ENCODE peak calls at places on chromosomes 12 and 14, in eight cellular contexts. I, P, Q, R, T, A, D and K are unnamed samples.

GRCh38 chr12:95701722-95702418 is 88.7 kb downstream of the NTN4 start:
- DNase-seq in P (no peak), D (no peak), I (no peak), R (no peak), A (no peak), Q (no peak), T (no peak), K (peak)

GRCh38 chr12:52818376-52818775 is 4.5 kb upstream of the KRT4 start:
- DNase-seq in A (no peak), P (no peak), Q (no peak), T (no peak), I (no peak), R (no peak), D (no peak), K (no peak)

GRCh38 chr14:71491925-71492324 is 440.3 kb upstream of the RGS6 start:
- DNase-seq in D (no peak), Q (peak), A (no peak), I (no peak), T (no peak), R (peak), P (no peak), K (no peak)

GRCh38 chr14:103107455-103107854 is 12.9 kb downstream of the EXOC3L4 start:
- DNase-seq in P (no peak), A (no peak), D (no peak), I (peak), T (no peak), Q (no peak), R (no peak), K (no peak)

GRCh38 chr12:110253176-110253575 is 27.9 kb upstream of the ATP2A2 start:
- DNase-seq in A (peak), I (peak), R (peak), P (no peak), D (peak), Q (peak), T (peak), K (no peak)

GRCh38 chr12:82627799-82628198 is 58.9 kb upstream of the TMTC2 start:
- DNase-seq in P (no peak), T (no peak), I (no peak), Q (no peak), D (peak), A (peak), R (no peak), K (no peak)

GRCh38 chr14:53953002-53953827 is 3.4 kb downstream of the BMP4 start:
- DNase-seq in T (peak), P (no peak), A (peak), I (peak), Q (peak), R (peak), D (peak), K (no peak)

GRCh38 chr12:19440019-19440858 is 947 bp downstream of the AEBP2 start:
- DNase-seq in D (peak), T (peak), Q (peak), R (peak), I (peak), A (peak), P (peak), K (no peak)

GRCh38 chr12:39764944-39765560 is 145.4 kb upstream of the ABCD2 start:
- DNase-seq in T (no peak), P (no peak), A (no peak), I (no peak), D (no peak), Q (no peak), R (no peak), K (no peak)

GRCh38 chr14:34629657-34630529 is at the start of gene SNX6:
- DNase-seq in A (peak), P (peak), Q (peak), T (peak), I (peak), R (peak), D (peak), K (no peak)

GRCh38 chr12:47085815-47086252 is 6.1 kb upstream of the AMIGO2 start:
- DNase-seq in T (no peak), Q (no peak), I (no peak), R (no peak), P (peak), D (peak), A (peak), K (no peak)

GRCh38 chr14:40464531-40464930 is 1032.3 kb upstream of the FBXO33 start:
- DNase-seq in Q (no peak), P (no peak), D (no peak), T (no peak), A (no peak), R (no peak), I (no peak), K (no peak)

GRCh38 chr14:21960636-21961035 is 287.0 kb upstream of the OR4E1 start:
- DNase-seq in R (no peak), A (no peak), Q (no peak), P (no peak), I (no peak), T (no peak), D (no peak), K (no peak)

GRCh38 chr14:101713641-101714349 is 47.7 kb upstream of the PPP2R5C start:
- DNase-seq in D (no peak), P (peak), Q (no peak), T (no peak), R (no peak), A (peak), I (no peak), K (no peak)

GRCh38 chr12:19236656-19237055 is 107.1 kb downstream of the PLEKHA5 start:
- DNase-seq in P (peak), T (no peak), R (no peak), A (no peak), Q (no peak), I (no peak), D (no peak), K (no peak)

GRCh38 chr12:40099423-40099853 is 6.4 kb downstream of the SLC2A13 start:
- DNase-seq in A (no peak), Q (no peak), P (no peak), T (no peak), R (no peak), I (no peak), D (no peak), K (no peak)

GRCh38 chr12:89951050-89951693 is 242.5 kb upstream of the ATP2B1 start:
- DNase-seq in T (no peak), A (no peak), I (no peak), R (no peak), P (peak), Q (no peak), D (no peak), K (peak)

GRCh38 chr14:36818794-36819384 is 157.2 kb downstream of the PAX9 start:
- DNase-seq in Q (no peak), R (no peak), P (no peak), T (no peak), D (no peak), I (no peak), A (no peak), K (peak)

GRCh38 chr14:58501214-58501816 is 73.8 kb downstream of the KIAA0586 start:
- DNase-seq in R (no peak), A (no peak), I (no peak), P (peak), Q (no peak), T (no peak), D (no peak), K (peak)

GRCh38 chr14:103155013-103155412 is 31.8 kb downstream of the TNFAIP2 start:
- DNase-seq in Q (peak), I (no peak), P (no peak), D (no peak), A (peak), R (peak), T (peak), K (no peak)

GRCh38 chr12:50104614-50105366 is 982 bp downstream of the GPD1 start:
- DNase-seq in R (peak), I (no peak), A (no peak), P (no peak), Q (no peak), D (no peak), T (no peak), K (no peak)

GRCh38 chr14:95274874-95275273 is 44.8 kb downstream of the CLMN start:
- DNase-seq in D (peak), I (no peak), A (peak), R (no peak), Q (no peak), T (no peak), P (no peak), K (no peak)

GRCh38 chr12:80553316-80553715 is 109.3 kb downstream of the PTPRQ start:
- DNase-seq in D (no peak), T (no peak), A (no peak), Q (no peak), P (no peak), I (no peak), R (no peak), K (peak)

GRCh38 chr12:130761537-130762318 is 45.6 kb upstream of the RIMBP2 start:
- DNase-seq in P (peak), A (peak), I (no peak), Q (peak), D (peak), T (no peak), R (peak), K (no peak)

GRCh38 chr12:26113194-26113654 is 11.6 kb downstream of the BHLHE41 start:
- DNase-seq in D (no peak), I (no peak), R (no peak), A (no peak), P (no peak), Q (peak), T (no peak), K (no peak)

GRCh38 chr12:122064780-122065588 is 13.6 kb upstream of the MLXIP start:
- DNase-seq in T (no peak), Q (no peak), I (peak), P (no peak), D (peak), R (peak), A (peak), K (no peak)

GRCh38 chr14:24630872-24631477 is 3.0 kb downstream of the GZMB start:
- DNase-seq in D (no peak), P (no peak), A (no peak), T (no peak), I (no peak), R (no peak), Q (no peak), K (peak)

GRCh38 chr12:53287741-53288216 is 7.6 kb upstream of the PFDN5 start:
- DNase-seq in Q (peak), R (peak), D (peak), T (peak), A (peak), P (peak), I (peak), K (no peak)

GRCh38 chr12:39990122-39991101 is 115.5 kb downstream of the SLC2A13 start:
- DNase-seq in P (peak), D (peak), A (peak), Q (peak), T (peak), I (peak), R (peak), K (no peak)

GRCh38 chr12:78473136-78473535 is 391.4 kb upstream of the SYT1 start:
- DNase-seq in T (no peak), D (no peak), A (no peak), R (no peak), Q (no peak), I (no peak), P (no peak), K (no peak)

GRCh38 chr12:123763093-123763492 is 992 bp downstream of the DNAH10 start:
- DNase-seq in P (no peak), D (peak), I (no peak), R (no peak), A (peak), Q (no peak), T (no peak), K (no peak)

GRCh38 chr14:86654558-86655184 is 1124.7 kb downstream of the FLRT2 start:
- DNase-seq in I (peak), T (peak), R (peak), P (peak), Q (peak), D (peak), A (peak), K (no peak)

GRCh38 chr12:123912415-123913385 is 59.9 kb downstream of the CCDC92 start:
- DNase-seq in Q (no peak), T (no peak), I (no peak), R (no peak), A (no peak), D (no peak), P (no peak), K (no peak)

GRCh38 chr14:30443368-30444007 is 115.5 kb upstream of the G2E3 start:
- DNase-seq in D (no peak), A (no peak), Q (no peak), R (no peak), P (no peak), I (no peak), T (no peak), K (no peak)

GRCh38 chr12:119181202-119181601 is 2.5 kb downstream of the HSPB8 start:
- DNase-seq in D (no peak), Q (no peak), T (no peak), A (no peak), P (no peak), R (no peak), I (no peak), K (no peak)

GRCh38 chr14:52071675-52072074 is 2.8 kb upstream of the NID2 start:
- DNase-seq in Q (no peak), A (no peak), D (no peak), T (no peak), P (no peak), R (no peak), I (no peak), K (no peak)

GRCh38 chr12:119594772-119595445 is 1.3 kb downstream of the TMEM233 start:
- DNase-seq in P (no peak), I (no peak), D (peak), R (peak), T (no peak), A (peak), Q (no peak), K (no peak)

GRCh38 chr12:128816643-128816920 is 7.2 kb downstream of the SLC15A4 start:
- DNase-seq in P (no peak), D (no peak), T (no peak), A (no peak), Q (no peak), I (no peak), R (no peak), K (no peak)
- H3K27ac ChIP-seq in P (no peak), D (no peak), T (no peak), A (no peak), Q (no peak), I (peak), R (peak), K (no peak)

GRCh38 chr12:8037947-8038346 is 5.4 kb downstream of the FOXJ2 start:
- DNase-seq in P (no peak), I (peak), R (peak), D (no peak), Q (no peak), A (peak), T (no peak), K (no peak)

GRCh38 chr12:8035440-8036010 is 3.0 kb downstream of the FOXJ2 start:
- DNase-seq in R (no peak), P (no peak), I (no peak), Q (no peak), T (no peak), D (no peak), A (peak), K (no peak)

GRCh38 chr12:8037046-8037663 is 4.6 kb downstream of the FOXJ2 start:
- DNase-seq in Q (no peak), A (no peak), R (no peak), D (no peak), I (no peak), T (no peak), P (no peak), K (no peak)

GRCh38 chr12:8034802-8035201 is 2.3 kb downstream of the FOXJ2 start:
- DNase-seq in T (no peak), R (no peak), A (no peak), D (no peak), I (no peak), Q (no peak), P (no peak), K (no peak)

DNA sequence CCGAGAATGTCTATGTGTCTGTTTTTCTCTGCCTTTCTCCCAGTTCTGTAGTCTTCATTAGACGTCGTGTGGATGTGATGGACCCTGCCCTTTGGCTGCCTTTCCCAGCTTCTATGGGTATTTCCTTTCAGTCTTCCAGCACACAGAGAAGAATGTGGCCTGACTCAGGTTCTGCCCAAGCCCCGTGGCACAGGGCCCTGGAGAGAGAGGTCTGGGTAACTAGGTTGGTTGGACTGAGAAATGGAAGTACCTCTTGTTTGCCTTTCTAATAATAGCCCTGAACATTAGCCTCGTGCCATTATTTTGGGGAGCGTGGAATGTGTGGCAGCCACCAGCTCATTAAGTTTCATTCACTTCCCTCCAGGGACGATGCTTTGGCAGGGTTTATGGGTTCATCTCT is 3.9 kb downstream of the FOXJ2 start:
- DNase-seq in P (no peak), Q (no peak), R (peak), I (no peak), A (no peak), T (no peak), D (no peak), K (no peak)
- H3K27ac ChIP-seq in P (no peak), Q (no peak), R (peak), I (no peak), A (no peak), T (peak), D (no peak), K (no peak)

GRCh38 chr12:1980282-1980681 is 24.0 kb downstream of the DCP1B start:
- DNase-seq in R (no peak), T (no peak), A (no peak), P (no peak), D (no peak), I (no peak), Q (no peak), K (no peak)

GRCh38 chr12:1974812-1975211 is 29.4 kb downstream of the DCP1B start:
- DNase-seq in T (no peak), D (no peak), R (no peak), A (no peak), Q (no peak), P (no peak), I (no peak), K (no peak)

GRCh38 chr12:1978078-1978477 is 26.2 kb downstream of the DCP1B start:
- DNase-seq in I (no peak), R (peak), A (no peak), T (no peak), Q (no peak), P (no peak), D (no peak), K (no peak)

GRCh38 chr12:1977588-1977987 is 26.7 kb downstream of the DCP1B start:
- DNase-seq in P (no peak), Q (no peak), R (no peak), I (no peak), A (no peak), T (no peak), D (no peak), K (no peak)

DNA sequence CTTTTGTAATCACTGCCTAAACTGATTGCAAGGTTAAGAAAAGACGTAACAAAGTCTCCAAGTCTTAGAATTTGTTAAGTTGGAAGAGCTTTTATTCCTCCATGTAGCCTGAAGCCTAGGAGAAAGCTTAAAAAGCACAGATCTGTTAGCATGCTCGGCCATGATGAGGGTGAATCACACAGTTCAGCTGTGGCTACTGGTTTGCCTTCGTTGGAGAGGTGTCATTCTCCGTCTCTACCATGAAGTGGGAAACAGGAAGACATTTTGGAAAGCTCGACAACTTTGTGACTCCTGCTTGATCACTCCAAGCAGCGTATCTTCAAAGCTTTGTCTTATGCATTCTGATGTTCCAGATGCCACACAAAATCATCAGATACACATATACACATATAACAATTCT is 27.1 kb downstream of the DCP1B start:
- DNase-seq in I (no peak), A (no peak), P (no peak), T (no peak), R (no peak), D (no peak), Q (peak), K (no peak)
- H3K27ac ChIP-seq in I (no peak), A (no peak), P (no peak), T (no peak), R (peak), D (no peak), Q (peak), K (no peak)

GRCh38 chr14:60151715-60152114 is 13.5 kb downstream of the DHRS7 start:
- DNase-seq in T (peak), A (no peak), P (peak), R (peak), D (no peak), Q (peak), I (peak), K (peak)
- H3K27ac ChIP-seq in T (peak), A (no peak), P (peak), R (no peak), D (no peak), Q (peak), I (peak), K (peak)

DNA sequence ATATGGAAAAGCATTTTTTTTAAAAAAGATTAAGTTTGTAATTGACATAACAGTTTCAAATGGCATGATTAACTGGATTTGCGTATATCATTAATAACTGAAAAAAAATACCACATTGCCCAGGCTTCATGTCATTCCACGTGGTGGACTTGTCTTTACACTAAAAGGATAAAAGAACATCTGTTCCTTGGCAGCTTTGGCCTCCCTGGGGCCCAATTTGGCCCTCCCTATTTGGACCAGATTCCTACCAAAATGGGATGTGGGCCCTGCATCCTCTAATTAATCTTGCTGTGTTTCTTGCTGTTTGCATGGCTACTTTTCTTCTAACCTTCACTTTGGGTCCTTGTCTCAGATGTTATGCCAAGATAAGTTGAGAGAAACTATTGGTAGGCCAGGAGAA is 57.6 kb downstream of the PTHLH start:
- DNase-seq in Q (no peak), R (peak), T (no peak), I (no peak), D (no peak), P (no peak), A (no peak), K (no peak)
- H3K27ac ChIP-seq in Q (no peak), R (no peak), T (no peak), I (no peak), D (no peak), P (no peak), A (no peak), K (no peak)

GRCh38 chr14:74299061-74299545 is 3.6 kb downstream of the ABCD4 start:
- DNase-seq in T (no peak), A (peak), R (peak), P (peak), D (no peak), I (no peak), Q (peak), K (no peak)
- H3K27ac ChIP-seq in T (peak), A (no peak), R (peak), P (no peak), D (no peak), I (peak), Q (peak), K (peak)

DNA sequence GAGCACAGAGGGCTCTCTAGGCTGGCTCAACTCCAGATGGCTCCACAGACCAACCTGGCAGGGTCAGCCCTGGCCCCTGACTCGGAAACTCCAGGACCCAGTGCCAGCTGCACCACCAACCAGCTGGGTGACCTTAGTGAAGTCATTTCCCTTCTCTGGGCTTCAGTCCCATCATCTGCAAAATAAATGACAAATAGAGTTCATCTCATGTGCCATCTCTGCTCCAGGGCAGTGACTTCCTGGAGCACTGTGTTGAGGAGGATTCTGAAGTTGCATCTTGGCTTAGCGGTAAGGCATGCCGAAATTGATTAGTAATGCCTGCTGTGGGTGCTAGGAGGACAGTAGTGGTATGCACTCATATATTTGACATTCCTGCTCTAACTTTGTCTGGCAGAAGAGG is 31.5 kb downstream of the DTX1 start:
- DNase-seq in A (no peak), Q (no peak), T (no peak), I (no peak), R (no peak), D (no peak), P (no peak), K (no peak)
- H3K27ac ChIP-seq in A (no peak), Q (no peak), T (no peak), I (peak), R (no peak), D (no peak), P (no peak), K (no peak)

GRCh38 chr12:117158911-117159310 is 31.4 kb downstream of the FBXO21 start:
- DNase-seq in Q (peak), T (no peak), A (no peak), R (no peak), P (no peak), I (no peak), D (no peak), K (no peak)
- H3K27ac ChIP-seq in Q (peak), T (no peak), A (no peak), R (no peak), P (no peak), I (no peak), D (no peak), K (no peak)